ENCODE peak calls at places on chromosomes 11 and 22, in five cellular contexts. I, F, L, K and U are unnamed samples.
A peak's percentile ranks its signal among the peaks of the same experiment; 100 is the strongest.

GRCh38 chr11:13009476-13009920 is 382 bp downstream of the RASSF10 start:
- DNase-seq in I (no peak), F (no peak), L (no peak), K (no peak), U (no peak)

GRCh38 chr11:3218483-3219280 is at the start of gene MRGPRG:
- DNase-seq in I (no peak), F (peak; percentile 40), L (no peak), K (peak; percentile 36), U (no peak)

GRCh38 chr22:17205432-17205831 is 13.8 kb downstream of the ADA2 start:
- DNase-seq in I (no peak), F (no peak), L (no peak), K (no peak), U (no peak)

GRCh38 chr22:25402501-25403283 is 161.8 kb upstream of the GRK3 start:
- DNase-seq in I (no peak), F (no peak), L (no peak), K (peak; percentile 93), U (no peak)

GRCh38 chr11:69293819-69294505 is at the start of gene MYEOV:
- DNase-seq in I (peak; percentile 29), F (peak; percentile 80), L (no peak), K (peak; percentile 72), U (no peak)

GRCh38 chr11:11265320-11265719 is 87.7 kb downstream of the CSNK2A3 start:
- DNase-seq in I (no peak), F (no peak), L (no peak), K (no peak), U (no peak)

GRCh38 chr22:36368359-36368983 is 19.3 kb downstream of the MYH9 start:
- DNase-seq in I (peak; percentile 94), F (no peak), L (no peak), K (no peak), U (no peak)

GRCh38 chr11:62050716-62051115 is 73.1 kb upstream of the INCENP start:
- DNase-seq in I (no peak), F (no peak), L (no peak), K (no peak), U (no peak)

GRCh38 chr22:36510384-36510783 is 3.5 kb upstream of the FOXRED2 start:
- DNase-seq in I (no peak), F (no peak), L (no peak), K (no peak), U (no peak)

GRCh38 chr11:12489246-12489772 is 111.9 kb downstream of the PARVA start:
- DNase-seq in I (no peak), F (no peak), L (no peak), K (no peak), U (no peak)

GRCh38 chr11:72091292-72091691 is 10.6 kb downstream of the LRRC51 start:
- DNase-seq in I (peak; percentile 88), F (peak; percentile 79), L (peak; percentile 49), K (peak; percentile 76), U (no peak)

GRCh38 chr11:90197377-90197776 is 25.5 kb downstream of the CHORDC1 start:
- DNase-seq in I (no peak), F (no peak), L (no peak), K (no peak), U (no peak)

GRCh38 chr11:33942954-33943353 is 51.1 kb upstream of the LMO2 start:
- DNase-seq in I (no peak), F (no peak), L (no peak), K (peak; percentile 33), U (no peak)

GRCh38 chr11:6402061-6402470 is 11.8 kb downstream of the SMPD1 start:
- DNase-seq in I (no peak), F (no peak), L (no peak), K (no peak), U (no peak)

GRCh38 chr11:36458129-36458918 is 51.7 kb downstream of the TRAF6 start:
- DNase-seq in I (no peak), F (no peak), L (no peak), K (no peak), U (no peak)

GRCh38 chr22:16969508-16970327 is 38.3 kb downstream of the GAB4 start:
- DNase-seq in I (no peak), F (no peak), L (no peak), K (no peak), U (no peak)

GRCh38 chr11:69240332-69241074 is 53.5 kb upstream of the MYEOV start:
- DNase-seq in I (peak; percentile 42), F (no peak), L (no peak), K (no peak), U (no peak)

GRCh38 chr11:18802381-18803257 is 11.0 kb upstream of the PTPN5 start:
- DNase-seq in I (peak; percentile 85), F (no peak), L (no peak), K (no peak), U (no peak)

GRCh38 chr11:115132829-115133228 is 371.4 kb downstream of the CADM1 start:
- DNase-seq in I (no peak), F (peak; percentile 5), L (no peak), K (no peak), U (no peak)

GRCh38 chr11:12674936-12675696 is 895 bp downstream of the TEAD1 start:
- DNase-seq in I (peak; percentile 63), F (peak; percentile 60), L (no peak), K (peak; percentile 53), U (no peak)

GRCh38 chr11:17563248-17563647 is 16.2 kb downstream of the OTOG start:
- DNase-seq in I (peak; percentile 37), F (no peak), L (no peak), K (peak; percentile 36), U (no peak)

GRCh38 chr11:72569966-72570892 is 104.0 kb downstream of the PDE2A start:
- DNase-seq in I (no peak), F (no peak), L (no peak), K (peak; percentile 9), U (no peak)

GRCh38 chr11:46338988-46339666 is 8.1 kb upstream of the DGKZ start:
- DNase-seq in I (peak; percentile 67), F (no peak), L (no peak), K (no peak), U (no peak)

GRCh38 chr22:47543447-47543846 is 781.0 kb downstream of the TBC1D22A start:
- DNase-seq in I (no peak), F (no peak), L (no peak), K (no peak), U (no peak)

GRCh38 chr22:30078320-30079311 is 1.6 kb upstream of the HORMAD2 start:
- DNase-seq in I (no peak), F (no peak), L (no peak), K (no peak), U (no peak)

DNA sequence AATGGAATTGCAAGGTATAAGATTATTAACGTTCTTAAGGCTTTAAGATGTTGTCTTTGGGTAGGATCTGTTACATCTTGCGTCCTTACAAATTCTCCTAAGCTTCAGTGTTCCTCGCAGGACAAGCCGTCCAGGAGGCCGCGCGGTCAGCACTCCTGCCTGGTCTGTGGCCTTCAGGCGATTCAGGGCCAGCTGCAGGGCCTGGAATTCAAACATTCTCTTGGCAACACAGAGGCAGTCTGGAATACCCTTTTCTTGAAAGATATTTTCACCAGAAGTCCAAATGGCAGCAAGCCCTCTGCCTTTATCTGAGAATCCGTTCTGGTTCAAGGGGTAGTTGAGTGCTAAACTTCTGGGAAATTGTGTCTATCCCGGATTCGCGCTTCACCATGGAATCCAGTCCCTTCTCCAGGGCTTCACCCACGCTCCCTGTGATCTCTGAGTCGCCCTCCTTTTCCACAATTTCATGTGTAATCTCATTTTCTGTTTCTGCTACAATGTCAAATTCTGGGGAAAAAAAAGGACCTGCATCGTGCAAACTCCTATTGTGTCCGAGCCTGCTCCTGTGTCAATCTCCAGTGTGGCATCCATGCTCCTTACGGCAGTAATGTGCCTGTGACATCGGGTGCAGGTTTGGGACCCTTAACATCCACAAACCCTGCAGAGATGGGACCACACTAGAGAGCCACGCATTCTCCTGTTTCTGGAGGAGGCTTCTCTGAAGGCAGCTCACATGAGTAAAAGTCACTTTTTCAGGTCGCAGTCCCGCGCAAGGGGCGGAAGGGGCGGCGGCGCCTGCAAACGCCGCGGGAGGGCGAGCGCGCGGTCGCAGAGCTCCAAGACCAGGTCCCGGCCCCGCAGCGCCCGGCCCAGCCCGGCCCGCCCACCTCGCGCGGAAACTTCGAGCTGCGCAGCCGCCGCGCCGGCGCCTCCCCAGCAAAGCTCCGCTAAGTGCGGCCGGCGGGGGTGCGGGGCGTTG is 25.3 kb upstream of the SORL1 start:
- DNase-seq in I (peak; percentile 75), F (peak; percentile 75), L (no peak), K (peak; percentile 71), U (no peak)
- H3K4me3 ChIP-seq in I (peak overlapping the region; percentile 37), F (peak overlapping the region; percentile 40), L (peak overlapping the region; percentile 55), K (peak overlapping the region; percentile 36), U (peak overlapping the region; percentile 36)

GRCh38 chr22:23521442-23522113 is 58.5 kb downstream of the IGLL1 start:
- DNase-seq in I (peak; percentile 99), F (peak; percentile 92), L (peak; percentile 47), K (peak; percentile 93), U (no peak)
- TF ChIP-seq CTCF in I (peak; percentile 29), F (no peak), L (peak; percentile 24), K (peak; percentile 3), U (no peak)

GRCh38 chr22:19760652-19761002 is at the start of gene TBX1:
- DNase-seq in I (no peak), F (no peak), L (no peak), K (no peak), U (no peak)
- H3K4me3 ChIP-seq in I (peak within 1 kb of the TSS; percentile 38), F (peak within 1 kb of the TSS; percentile 24), L (peak within 1 kb of the TSS; percentile 67), K (no peak within 1 kb of the TSS), U (peak within 1 kb of the TSS; percentile 22)

GRCh38 chr11:1554981-1555712 is 16.9 kb downstream of the DUSP8 start:
- DNase-seq in I (no peak), F (no peak), L (no peak), K (peak; percentile 41), U (no peak)

GRCh38 chr11:1556278-1557167 is 15.5 kb downstream of the DUSP8 start:
- DNase-seq in I (no peak), F (peak; percentile 31), L (no peak), K (no peak), U (no peak)

GRCh38 chr11:1555713-1556153 is 16.3 kb downstream of the DUSP8 start:
- DNase-seq in I (no peak), F (no peak), L (no peak), K (no peak), U (no peak)

GRCh38 chr11:1557168-1557884 is 14.7 kb downstream of the DUSP8 start:
- DNase-seq in I (no peak), F (no peak), L (no peak), K (peak; percentile 37), U (no peak)

DNA sequence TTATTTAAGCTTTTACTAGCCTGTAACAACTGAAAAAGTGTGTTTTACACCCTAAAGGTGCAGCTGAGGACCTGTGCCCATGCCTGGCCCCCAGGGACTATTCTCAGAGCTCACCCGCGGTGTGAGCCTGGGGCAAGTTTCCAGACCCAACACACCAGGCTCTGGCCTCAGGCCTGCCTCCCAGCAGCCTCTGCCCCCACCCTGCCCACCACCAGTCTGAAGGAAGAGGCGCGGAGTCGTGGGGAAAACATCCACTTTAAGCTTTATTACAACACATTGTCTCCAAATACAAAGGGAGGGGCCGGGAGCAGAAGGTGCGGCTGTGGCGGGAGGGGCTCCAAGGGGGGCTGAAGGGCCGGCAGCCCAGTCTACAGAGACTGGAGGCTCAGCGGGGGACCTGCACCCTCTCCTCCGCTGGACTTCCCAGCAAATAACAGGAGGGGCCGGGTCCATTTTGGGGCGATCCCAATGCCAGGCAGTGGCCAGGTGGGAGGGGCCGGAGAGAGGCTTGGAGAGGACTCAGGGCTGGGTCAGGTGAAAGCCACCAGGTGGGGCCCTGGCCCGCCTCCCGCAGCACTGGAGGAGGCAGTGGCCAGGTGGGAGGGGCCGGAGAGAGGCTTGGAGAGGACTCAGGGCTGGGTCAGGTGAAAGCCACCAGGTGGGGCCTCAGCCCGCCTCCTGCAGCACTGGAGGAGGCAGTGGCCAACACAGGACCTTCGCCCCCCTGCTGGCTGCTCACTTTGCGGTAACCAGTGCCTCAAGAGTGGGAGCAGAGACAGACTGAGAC is 18.1 kb downstream of the DUSP8 start:
- DNase-seq in I (no peak), F (peak; percentile 87), L (no peak), K (no peak), U (no peak)
- TF ChIP-seq CTCF in I (no peak), F (no peak), L (no peak), K (peak; percentile 9), U (peak; percentile 44)

GRCh38 chr11:75667268-75667830 is 1.5 kb downstream of the MAP6 start:
- DNase-seq in I (peak; percentile 64), F (peak; percentile 53), L (no peak), K (no peak), U (no peak)
- H3K4me3 ChIP-seq in I (peak overlapping the region; percentile 76), F (peak overlapping the region; percentile 57), L (peak overlapping the region; percentile 66), K (peak overlapping the region; percentile 54), U (peak overlapping the region; percentile 67)